ENCODE peak calls at places on chromosome 22, in eight cellular contexts. A, N, E, I, Y, L, F and M are unnamed samples.

GRCh38 chr22:46070215-46070721 is 80.1 kb upstream of the PPARA start:
- DNase-seq in A (peak; percentile 92), F (peak; percentile 84), L (peak; percentile 92), E (peak; percentile 82), N (peak; percentile 90), Y (peak; percentile 53), I (peak; percentile 92), M (no peak)

GRCh38 chr22:37896181-37896592 is 9.9 kb upstream of the MICALL1 start:
- DNase-seq in E (no peak), N (no peak), A (peak; percentile 81), F (no peak), L (no peak), I (no peak), Y (no peak), M (no peak)

GRCh38 chr22:37416806-37417205 is 10.5 kb downstream of the ELFN2 start:
- DNase-seq in I (no peak), A (no peak), F (no peak), L (no peak), N (no peak), E (no peak), Y (peak; percentile 77), M (no peak)

GRCh38 chr22:42918500-42918899 is 61.4 kb upstream of the ARFGAP3 start:
- DNase-seq in F (no peak), L (no peak), A (peak; percentile 38), I (no peak), Y (no peak), N (no peak), E (no peak), M (no peak)

GRCh38 chr22:36606114-36606513 is 77.1 kb upstream of the EIF3D start:
- DNase-seq in F (peak; percentile 58), Y (no peak), I (no peak), E (no peak), A (no peak), L (peak; percentile 54), N (peak; percentile 33), M (no peak)

GRCh38 chr22:36184433-36185035 is 17.1 kb downstream of the APOL4 start:
- DNase-seq in N (no peak), E (no peak), A (no peak), Y (no peak), L (no peak), I (peak; percentile 63), F (no peak), M (no peak)

GRCh38 chr22:19398206-19398605 is 33.3 kb downstream of the HIRA start:
- DNase-seq in A (no peak), N (no peak), I (no peak), Y (no peak), E (no peak), F (no peak), L (no peak), M (no peak)

GRCh38 chr22:24554316-24555159 is at the start of gene GUCD1:
- DNase-seq in N (peak; percentile 49), L (peak; percentile 73), I (no peak), Y (peak; percentile 55), F (peak; percentile 22), A (no peak), E (no peak), M (no peak)

GRCh38 chr22:49044776-49045175 is 782.9 kb downstream of the BRD1 start:
- DNase-seq in I (no peak), E (no peak), N (no peak), L (peak; percentile 51), F (no peak), Y (no peak), A (no peak), M (no peak)

GRCh38 chr22:44143596-44143995 is 37.1 kb upstream of the PARVG start:
- DNase-seq in I (no peak), E (no peak), Y (no peak), F (no peak), A (no peak), L (no peak), N (no peak), M (no peak)

GRCh38 chr22:17797721-17798559 is 23.7 kb upstream of the BID start:
- DNase-seq in I (no peak), Y (no peak), E (no peak), L (no peak), F (no peak), A (no peak), N (no peak), M (no peak)

GRCh38 chr22:22685586-22685985 is 41.2 kb downstream of the GGTLC2 start:
- DNase-seq in E (no peak), L (peak; percentile 43), Y (no peak), I (no peak), F (no peak), A (no peak), N (no peak), M (no peak)

GRCh38 chr22:33984741-33985287 is 64.5 kb upstream of the LARGE1 start:
- DNase-seq in A (no peak), N (peak; percentile 9), L (no peak), F (no peak), Y (no peak), E (no peak), I (no peak), M (no peak)

GRCh38 chr22:38423512-38424503 is 31.2 kb downstream of the KCNJ4 start:
- DNase-seq in E (no peak), L (no peak), N (no peak), Y (no peak), I (no peak), A (no peak), F (no peak), M (no peak)

GRCh38 chr22:17199131-17199731 is 20.0 kb downstream of the ADA2 start:
- DNase-seq in A (no peak), L (no peak), N (no peak), F (peak; percentile 30), E (no peak), I (peak; percentile 61), Y (peak; percentile 90), M (peak; percentile 58)

GRCh38 chr22:37735054-37735453 is 38.2 kb downstream of the TRIOBP start:
- DNase-seq in L (no peak), E (no peak), A (no peak), F (peak; percentile 41), N (peak; percentile 51), Y (peak; percentile 84), I (peak; percentile 68), M (no peak)

GRCh38 chr22:31646186-31647019 is 15.6 kb downstream of the PISD start:
- DNase-seq in A (no peak), I (no peak), Y (no peak), N (no peak), F (no peak), L (no peak), E (no peak), M (no peak)

GRCh38 chr22:31650391-31650790 is 11.6 kb downstream of the PISD start:
- DNase-seq in E (no peak), F (no peak), Y (no peak), N (no peak), A (no peak), L (no peak), I (no peak), M (no peak)

GRCh38 chr22:31647921-31648320 is 14.1 kb downstream of the PISD start:
- DNase-seq in F (no peak), A (no peak), I (no peak), E (no peak), N (no peak), Y (no peak), L (no peak), M (no peak)

GRCh38 chr22:31647516-31647915 is 14.5 kb downstream of the PISD start:
- DNase-seq in I (no peak), A (no peak), N (no peak), E (no peak), Y (no peak), F (no peak), L (no peak), M (no peak)

GRCh38 chr22:31647066-31647465 is 14.9 kb downstream of the PISD start:
- DNase-seq in A (no peak), N (no peak), Y (no peak), I (no peak), E (no peak), F (no peak), L (no peak), M (no peak)
- H3K27ac ChIP-seq in A (no peak overlapping the region), N (no peak overlapping the region), Y (no peak overlapping the region), I (no peak overlapping the region), E (no peak overlapping the region), F (no peak overlapping the region), L (no peak overlapping the region), M (no peak overlapping the region)

GRCh38 chr22:47433627-47434026 is 671.2 kb downstream of the TBC1D22A start:
- DNase-seq in F (no peak), Y (no peak), L (no peak), I (no peak), N (no peak), E (no peak), A (no peak), M (no peak)
- H3K9me3 ChIP-seq in F (peaks cover 47% of the 10 kb centered on the region), Y (peaks cover 16% of the 10 kb centered on the region), L (peaks cover 10% of the 10 kb centered on the region), I (peaks cover 9% of the 10 kb centered on the region), N (no peaks in the 10 kb centered on the region), E (no peaks in the 10 kb centered on the region), A (peaks cover 49% of the 10 kb centered on the region), M (peaks cover 20% of the 10 kb centered on the region)

DNA sequence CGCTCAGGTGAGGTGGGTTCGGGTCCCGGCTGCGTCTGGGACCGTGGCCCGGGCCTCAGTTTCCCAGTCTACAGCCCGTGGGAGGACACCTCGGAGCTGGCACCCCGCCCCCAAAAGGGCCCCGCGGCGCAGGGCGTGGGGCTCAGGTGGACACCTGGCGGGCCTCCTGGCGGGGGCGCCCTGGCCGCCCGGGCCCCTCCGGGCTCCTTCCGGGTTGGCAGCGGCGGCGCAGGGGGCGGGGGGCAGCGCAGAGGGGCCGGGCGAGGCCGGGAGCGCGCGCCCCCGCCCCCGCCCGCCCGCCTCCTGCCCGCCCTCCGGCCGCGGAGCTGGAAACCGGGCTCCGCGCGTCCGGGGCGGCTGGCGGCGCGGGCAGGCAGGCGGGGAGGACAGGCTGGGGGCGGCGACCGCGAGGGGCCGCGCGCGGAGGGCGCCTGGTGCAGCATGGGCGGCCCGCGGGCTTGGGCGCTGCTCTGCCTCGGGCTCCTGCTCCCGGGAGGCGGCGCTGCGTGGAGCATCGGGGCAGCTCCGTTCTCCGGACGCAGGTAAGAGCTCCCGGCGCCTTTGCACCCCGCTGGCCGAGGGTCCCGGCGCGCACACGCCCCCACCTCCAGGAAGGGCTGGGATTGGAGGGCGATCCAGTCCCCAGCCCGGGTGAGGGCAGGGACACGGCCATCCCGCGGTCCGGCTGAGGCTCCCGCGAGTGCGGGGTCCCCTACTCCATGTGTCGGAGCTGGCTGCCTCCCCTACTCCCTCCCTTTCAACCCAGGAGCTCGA is at the start of gene EMID1:
- DNase-seq in Y (peak; percentile 79), A (peak; percentile 84), F (peak; percentile 37), I (peak; percentile 40), E (no peak), L (no peak), N (peak; percentile 59), M (no peak)
- H3K4me3 ChIP-seq in Y (peak within 1 kb of the TSS; percentile 89), A (peak within 1 kb of the TSS; percentile 53), F (peak within 1 kb of the TSS; percentile 65), I (peak within 1 kb of the TSS; percentile 73), E (peak within 1 kb of the TSS; percentile 29), L (peak within 1 kb of the TSS; percentile 52), N (peak within 1 kb of the TSS; percentile 67), M (peak within 1 kb of the TSS; percentile 80)

DNA sequence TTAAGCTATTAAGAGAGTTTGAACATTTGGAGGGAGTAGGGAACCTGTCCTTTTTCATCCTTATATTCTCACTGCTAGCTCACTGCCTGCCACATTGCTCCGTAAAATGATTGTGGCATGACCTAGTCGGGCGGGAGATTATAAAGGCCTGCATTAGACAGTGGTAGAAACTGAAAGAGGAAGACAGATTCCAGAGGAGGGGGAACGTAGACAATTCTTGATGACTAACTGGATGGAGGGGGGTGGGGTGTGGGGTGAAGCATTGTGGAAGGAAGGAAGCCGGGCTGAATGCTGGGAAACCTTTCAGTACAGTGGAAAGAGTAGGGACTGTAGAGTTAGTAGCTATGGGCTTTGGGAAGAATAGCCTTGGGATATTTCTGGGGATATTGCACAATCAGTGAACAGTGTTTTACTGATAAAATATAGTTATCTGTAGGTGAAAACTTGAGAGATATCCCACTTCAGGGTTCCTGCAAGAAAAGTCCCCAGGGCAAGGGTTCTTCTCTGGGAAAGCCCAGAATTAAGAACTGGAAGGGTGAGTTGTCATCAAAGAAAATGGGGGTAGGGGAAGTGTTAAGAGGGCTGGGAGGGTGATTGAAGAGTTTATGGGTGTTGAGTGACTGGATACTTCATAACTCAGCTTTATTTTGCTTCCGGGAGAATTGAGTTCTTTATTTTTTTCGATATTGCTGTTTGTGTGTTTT is 2.1 kb downstream of the MED15 start:
- DNase-seq in F (peak; percentile 73), N (peak; percentile 62), A (peak; percentile 79), Y (peak; percentile 49), L (peak; percentile 88), E (peak; percentile 84), I (peak; percentile 78), M (no peak)
- H3K27ac ChIP-seq in F (peak overlapping the region; percentile 97), N (peak overlapping the region; percentile 22), A (peak overlapping the region; percentile 84), Y (no peak overlapping the region), L (peak overlapping the region; percentile 97), E (peak overlapping the region; percentile 87), I (peak overlapping the region; percentile 95), M (no peak overlapping the region)